ENCODE peak calls at places on chromosomes 6 and 20, in eight cellular contexts. B is hippocampal formation; W is NCI-H2029; G is activated naive CD4-positive, alpha-beta T cell; T is nephron progenitor cell; Y is fibroblast of gingiva; C is MV-4-11; K is tibial artery. X is an unnamed sample.

GRCh38 chr6:63649847-63650265 is 14.3 kb downstream of the PHF3 start:
- DNase-seq in B (no peak), W (no peak), G (no peak), T (no peak), Y (peak), C (no peak), K (no peak), X (no peak)

GRCh38 chr6:89110288-89110687 is 7.6 kb downstream of the SRSF12 start:
- DNase-seq in B (no peak), W (no peak), G (no peak), T (no peak), Y (no peak), C (no peak), K (no peak), X (no peak)

GRCh38 chr6:42564496-42564890 is 664 bp downstream of the UBR2 start:
- DNase-seq in B (no peak), W (no peak), G (no peak), T (no peak), Y (no peak), C (no peak), K (no peak), X (peak)

GRCh38 chr20:3473944-3474343 is 3.1 kb downstream of the ATRN start:
- DNase-seq in B (no peak), W (no peak), G (no peak), T (no peak), Y (no peak), C (no peak), K (no peak), X (peak)

GRCh38 chr6:157229733-157230132 is 93.6 kb downstream of the TMEM242 start:
- DNase-seq in B (no peak), W (peak), G (no peak), T (no peak), Y (no peak), C (no peak), K (peak), X (peak)

GRCh38 chr20:44209691-44210421 is 715 bp downstream of the OSER1 start:
- DNase-seq in B (no peak), W (no peak), G (no peak), T (peak), Y (no peak), C (peak), K (no peak), X (no peak)

GRCh38 chr20:51036827-51037229 is 13.9 kb upstream of the KCNG1 start:
- DNase-seq in B (no peak), W (no peak), G (no peak), T (no peak), Y (no peak), C (peak), K (no peak), X (no peak)

GRCh38 chr20:57260959-57261357 is 5.5 kb downstream of the BMP7 start:
- DNase-seq in B (no peak), W (no peak), G (no peak), T (no peak), Y (no peak), C (no peak), K (no peak), X (no peak)

GRCh38 chr20:44784688-44785087 is 25.7 kb downstream of the RIMS4 start:
- DNase-seq in B (no peak), W (no peak), G (no peak), T (no peak), Y (no peak), C (no peak), K (no peak), X (no peak)

GRCh38 chr6:165834613-165835259 is 171.7 kb upstream of the PDE10A start:
- DNase-seq in B (peak), W (peak), G (no peak), T (no peak), Y (no peak), C (no peak), K (no peak), X (peak)

GRCh38 chr6:101236709-101237108 is 156.8 kb upstream of the GRIK2 start:
- DNase-seq in B (no peak), W (peak), G (no peak), T (no peak), Y (no peak), C (no peak), K (no peak), X (no peak)

GRCh38 chr20:56788041-56788670 is 159.1 kb downstream of the TFAP2C start:
- DNase-seq in B (no peak), W (no peak), G (no peak), T (no peak), Y (peak), C (peak), K (no peak), X (no peak)

GRCh38 chr20:52539891-52540290 is 348.3 kb upstream of the ZFP64 start:
- DNase-seq in B (no peak), W (no peak), G (no peak), T (no peak), Y (no peak), C (no peak), K (no peak), X (no peak)

GRCh38 chr6:431986-432385 is 40.4 kb downstream of the IRF4 start:
- DNase-seq in B (no peak), W (no peak), G (no peak), T (no peak), Y (no peak), C (peak), K (no peak), X (no peak)

GRCh38 chr20:54132612-54133433 is 41.0 kb downstream of the CYP24A1 start:
- DNase-seq in B (no peak), W (no peak), G (no peak), T (peak), Y (peak), C (peak), K (no peak), X (peak)

GRCh38 chr6:149897855-149898744 is at the start of gene RAET1E:
- DNase-seq in B (no peak), W (no peak), G (no peak), T (no peak), Y (no peak), C (no peak), K (peak), X (no peak)

GRCh38 chr6:38713812-38714211 is 1.3 kb upstream of the DNAH8 start:
- DNase-seq in B (no peak), W (no peak), G (peak), T (no peak), Y (no peak), C (peak), K (no peak), X (no peak)

GRCh38 chr6:69835414-69836179 is 30.8 kb upstream of the COL19A1 start:
- DNase-seq in B (no peak), W (peak), G (no peak), T (peak), Y (peak), C (peak), K (no peak), X (no peak)

GRCh38 chr20:35091808-35092523 is 641 bp downstream of the TRPC4AP start:
- DNase-seq in B (no peak), W (no peak), G (no peak), T (no peak), Y (no peak), C (peak), K (no peak), X (no peak)

GRCh38 chr6:144197919-144198318 is 47.6 kb downstream of the STX11 start:
- DNase-seq in B (no peak), W (no peak), G (no peak), T (no peak), Y (no peak), C (no peak), K (no peak), X (no peak)